ENCODE peak calls at places on chromosomes 16 and 17, in four cellular contexts. One of them, this sample, is unnamed.

GRCh38 chr17:28347261-28347891 is 10.0 kb downstream of the POLDIP2 start:
- DNase-seq in GM12878: no peak
- DNase-seq in A549: no peak
- DNase-seq in transverse colon: no peak
- DNase-seq in this sample: peak; percentile 66

GRCh38 chr16:600781-601180 is 10.9 kb downstream of the RAB40C start:
- DNase-seq in A549: no peak
- DNase-seq in transverse colon: no peak
- DNase-seq in GM12878: no peak
- DNase-seq in this sample: no peak

GRCh38 chr17:55747209-55747608 is 3.6 kb upstream of the PCTP start:
- DNase-seq in GM12878: no peak
- DNase-seq in A549: no peak
- DNase-seq in transverse colon: no peak
- DNase-seq in this sample: no peak

GRCh38 chr17:28185658-28186057 is 133.3 kb upstream of the TMEM97 start:
- DNase-seq in A549: no peak
- DNase-seq in GM12878: no peak
- DNase-seq in transverse colon: no peak
- DNase-seq in this sample: no peak

GRCh38 chr16:2751577-2752034 is 832 bp upstream of the SRRM2 start:
- DNase-seq in GM12878: no peak
- DNase-seq in transverse colon: peak; percentile 33
- DNase-seq in A549: peak; percentile 82
- DNase-seq in this sample: no peak

GRCh38 chr16:23570992-23571632 is 13.6 kb downstream of the UBFD1 start:
- DNase-seq in transverse colon: no peak
- DNase-seq in GM12878: no peak
- DNase-seq in A549: no peak
- DNase-seq in this sample: no peak

GRCh38 chr17:64296246-64296645 is 33.2 kb upstream of the TEX2 start:
- DNase-seq in GM12878: no peak
- DNase-seq in A549: no peak
- DNase-seq in transverse colon: no peak
- DNase-seq in this sample: no peak

GRCh38 chr16:72094266-72094610 is 591 bp downstream of the DHX38 start:
- DNase-seq in A549: no peak
- DNase-seq in GM12878: no peak
- DNase-seq in transverse colon: no peak
- DNase-seq in this sample: no peak

GRCh38 chr17:77125432-77125901 is 15.3 kb upstream of the SEC14L1 start:
- DNase-seq in transverse colon: no peak
- DNase-seq in GM12878: no peak
- DNase-seq in A549: peak; percentile 97
- DNase-seq in this sample: no peak

GRCh38 chr17:45171338-45172231 is 9.9 kb downstream of the HEXIM2 start:
- DNase-seq in A549: peak; percentile 84
- DNase-seq in transverse colon: peak; percentile 55
- DNase-seq in GM12878: no peak
- DNase-seq in this sample: no peak

GRCh38 chr17:917391-917811 is 62.2 kb downstream of the NXN start:
- DNase-seq in transverse colon: no peak
- DNase-seq in GM12878: no peak
- DNase-seq in A549: no peak
- DNase-seq in this sample: no peak

GRCh38 chr16:53711390-53711789 is 7.4 kb downstream of the FTO start:
- DNase-seq in A549: no peak
- DNase-seq in GM12878: no peak
- DNase-seq in transverse colon: no peak
- DNase-seq in this sample: no peak

GRCh38 chr16:84299734-84300440 is 5.2 kb downstream of the WFDC1 start:
- DNase-seq in GM12878: no peak
- DNase-seq in transverse colon: no peak
- DNase-seq in A549: no peak
- DNase-seq in this sample: no peak

GRCh38 chr16:27903046-27903655 is 160.4 kb downstream of the GSG1L start:
- DNase-seq in A549: no peak
- DNase-seq in GM12878: no peak
- DNase-seq in transverse colon: no peak
- DNase-seq in this sample: no peak

GRCh38 chr16:89130448-89130847 is 36.8 kb downstream of the ACSF3 start:
- DNase-seq in transverse colon: no peak
- DNase-seq in A549: no peak
- DNase-seq in GM12878: no peak
- DNase-seq in this sample: no peak

GRCh38 chr17:76925333-76925935 is 57.2 kb downstream of the MGAT5B start:
- DNase-seq in GM12878: no peak
- DNase-seq in A549: no peak
- DNase-seq in transverse colon: no peak
- DNase-seq in this sample: peak; percentile 84

GRCh38 chr17:13777003-13777402 is 175.3 kb upstream of the HS3ST3A1 start:
- DNase-seq in transverse colon: no peak
- DNase-seq in A549: no peak
- DNase-seq in GM12878: no peak
- DNase-seq in this sample: no peak

GRCh38 chr16:84356591-84357116 is 11.7 kb upstream of the ATP2C2 start:
- DNase-seq in transverse colon: peak; percentile 42
- DNase-seq in GM12878: no peak
- DNase-seq in A549: no peak
- DNase-seq in this sample: no peak

GRCh38 chr16:77273-77806 is 685 bp upstream of the MPG start:
- DNase-seq in transverse colon: peak; percentile 54
- DNase-seq in A549: peak; percentile 59
- DNase-seq in GM12878: no peak
- DNase-seq in this sample: peak; percentile 49

GRCh38 chr17:43456029-43456428 is 27.7 kb upstream of the DHX8 start:
- DNase-seq in GM12878: no peak
- DNase-seq in transverse colon: no peak
- DNase-seq in A549: no peak
- DNase-seq in this sample: no peak

GRCh38 chr17:73262676-73263642 is 1.3 kb upstream of the CPSF4L start:
- DNase-seq in GM12878: no peak
- DNase-seq in A549: no peak
- DNase-seq in transverse colon: no peak
- DNase-seq in this sample: no peak

GRCh38 chr16:77437859-77438258 is 3.0 kb upstream of the ADAMTS18 start:
- DNase-seq in transverse colon: no peak
- DNase-seq in A549: no peak
- DNase-seq in GM12878: no peak
- DNase-seq in this sample: no peak

GRCh38 chr16:1677339-1677738 is 740 bp upstream of the JPT2 start:
- DNase-seq in A549: no peak
- DNase-seq in GM12878: no peak
- DNase-seq in transverse colon: no peak
- DNase-seq in this sample: no peak

GRCh38 chr16:89700649-89701424 is 668 bp downstream of the SPATA2L start:
- DNase-seq in transverse colon: peak; percentile 77
- DNase-seq in A549: peak; percentile 60
- DNase-seq in GM12878: no peak
- DNase-seq in this sample: no peak

GRCh38 chr16:72946474-72947194 is 101.3 kb downstream of the ZFHX3 start:
- DNase-seq in GM12878: no peak
- DNase-seq in A549: no peak
- DNase-seq in transverse colon: no peak
- DNase-seq in this sample: peak; percentile 87

GRCh38 chr17:17151541-17151940 is 54.6 kb downstream of the PLD6 start:
- DNase-seq in A549: peak; percentile 51
- DNase-seq in transverse colon: no peak
- DNase-seq in GM12878: no peak
- DNase-seq in this sample: no peak

GRCh38 chr17:17151962-17152361 is 54.2 kb downstream of the PLD6 start:
- DNase-seq in transverse colon: peak; percentile 63
- DNase-seq in A549: peak; percentile 81
- DNase-seq in GM12878: no peak
- DNase-seq in this sample: peak; percentile 97

GRCh38 chr17:17149520-17150449 is 56.3 kb downstream of the PLD6 start:
- DNase-seq in A549: no peak
- DNase-seq in GM12878: no peak
- DNase-seq in transverse colon: no peak
- DNase-seq in this sample: no peak

GRCh38 chr17:17150450-17150804 is 55.7 kb downstream of the PLD6 start:
- DNase-seq in GM12878: peak; percentile 47
- DNase-seq in transverse colon: no peak
- DNase-seq in A549: no peak
- DNase-seq in this sample: no peak

DNA sequence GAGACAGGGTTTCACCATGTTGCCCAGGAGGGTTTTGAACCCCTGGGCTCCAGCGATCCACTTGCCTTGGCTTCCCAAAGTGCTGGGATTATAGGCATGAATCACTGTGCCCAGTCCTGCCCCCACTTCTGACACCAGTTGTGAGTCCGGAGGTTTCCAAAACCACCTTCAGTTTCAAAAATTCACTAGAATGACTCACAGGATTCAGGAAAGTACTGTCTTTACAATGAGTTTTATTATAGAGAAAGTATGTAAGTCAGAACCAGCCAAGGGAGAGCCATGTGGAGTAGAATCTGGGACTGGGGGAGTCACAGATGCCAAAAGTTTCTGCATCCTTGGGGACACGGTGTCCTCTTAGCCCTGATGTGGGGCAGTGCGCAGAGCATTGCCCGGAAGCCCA is 55.1 kb downstream of the PLD6 start:
- DNase-seq in GM12878: no peak
- DNase-seq in transverse colon: no peak
- DNase-seq in A549: peak; percentile 44
- DNase-seq in this sample: no peak
- TF ChIP-seq POLR2A in GM12878: no peak
- TF ChIP-seq POLR2A in transverse colon: no peak
- TF ChIP-seq POLR2A in A549: no peak
- TF ChIP-seq POLR2A in this sample: no peak

GRCh38 chr17:3533752-3534151 is 23.9 kb downstream of the TRPV3 start:
- DNase-seq in A549: no peak
- DNase-seq in transverse colon: no peak
- DNase-seq in GM12878: no peak
- DNase-seq in this sample: no peak

GRCh38 chr17:3534881-3535252 is 22.7 kb downstream of the TRPV3 start:
- DNase-seq in GM12878: no peak
- DNase-seq in A549: peak; percentile 54
- DNase-seq in transverse colon: no peak
- DNase-seq in this sample: no peak

GRCh38 chr17:3531266-3532101 is 26.1 kb downstream of the TRPV3 start:
- DNase-seq in A549: no peak
- DNase-seq in transverse colon: no peak
- DNase-seq in GM12878: no peak
- DNase-seq in this sample: peak; percentile 30

GRCh38 chr17:3532106-3532858 is 25.3 kb downstream of the TRPV3 start:
- DNase-seq in transverse colon: no peak
- DNase-seq in GM12878: no peak
- DNase-seq in A549: no peak
- DNase-seq in this sample: no peak

DNA sequence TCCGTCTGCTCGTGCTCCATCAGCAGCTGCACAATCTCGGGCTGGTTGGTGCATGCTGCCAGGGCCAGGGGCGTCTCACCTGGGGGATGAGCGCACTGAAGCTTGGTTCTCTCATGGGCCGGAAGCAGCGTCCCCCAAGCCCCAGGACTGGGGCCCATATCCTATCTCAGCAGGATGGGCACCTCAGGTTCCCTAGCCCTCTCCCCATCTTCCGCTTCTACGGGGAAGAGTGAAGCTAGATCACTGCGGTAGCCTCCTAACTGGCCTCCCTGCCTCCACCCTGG is 24.8 kb downstream of the TRPV3 start:
- DNase-seq in GM12878: no peak
- DNase-seq in A549: no peak
- DNase-seq in transverse colon: no peak
- DNase-seq in this sample: no peak
- TF ChIP-seq POLR2A in GM12878: no peak
- TF ChIP-seq POLR2A in A549: no peak
- TF ChIP-seq POLR2A in transverse colon: no peak
- TF ChIP-seq POLR2A in this sample: no peak

GRCh38 chr17:78409191-78409621 is 30.8 kb downstream of the PGS1 start:
- DNase-seq in GM12878: no peak
- DNase-seq in transverse colon: peak; percentile 91
- DNase-seq in A549: no peak
- DNase-seq in this sample: no peak

GRCh38 chr17:78412403-78412802 is 34.0 kb downstream of the PGS1 start:
- DNase-seq in transverse colon: no peak
- DNase-seq in GM12878: no peak
- DNase-seq in A549: peak; percentile 58
- DNase-seq in this sample: no peak

GRCh38 chr17:78408476-78409020 is 30.1 kb downstream of the PGS1 start:
- DNase-seq in transverse colon: peak; percentile 81
- DNase-seq in A549: no peak
- DNase-seq in GM12878: no peak
- DNase-seq in this sample: no peak

GRCh38 chr17:78414178-78415162 is 36.0 kb downstream of the PGS1 start:
- DNase-seq in transverse colon: no peak
- DNase-seq in A549: no peak
- DNase-seq in GM12878: no peak
- DNase-seq in this sample: no peak

DNA sequence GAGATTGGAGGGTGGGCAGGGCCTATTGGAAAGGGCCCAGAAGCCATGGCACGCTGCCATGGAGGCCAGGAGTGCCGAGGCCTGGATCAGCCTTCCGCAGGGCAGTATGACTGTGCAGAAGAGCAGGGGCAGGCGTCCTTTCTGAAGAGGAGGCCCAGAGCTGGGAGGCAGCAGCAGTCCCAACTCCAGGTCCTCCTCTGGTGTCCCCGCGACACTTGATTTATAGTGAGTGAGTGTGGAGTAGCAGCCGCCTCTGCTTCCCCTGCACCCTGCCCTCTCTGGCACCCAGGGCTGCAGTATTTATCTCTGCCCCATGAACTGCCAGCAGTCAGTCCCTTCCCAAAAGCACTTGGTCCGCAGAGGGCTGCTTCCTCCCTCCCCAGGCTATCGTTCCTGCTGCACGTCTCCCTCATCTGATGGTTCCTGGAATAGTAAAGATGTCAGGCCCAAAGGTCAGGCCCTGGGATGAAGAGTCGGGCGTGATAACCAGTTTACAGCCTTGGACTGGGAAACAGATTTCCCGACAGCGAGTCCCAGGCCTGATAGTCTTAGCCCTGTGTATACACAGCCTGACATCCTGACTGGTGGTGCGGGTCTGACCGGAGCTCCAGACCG is 32.9 kb downstream of the PGS1 start:
- DNase-seq in transverse colon: peak; percentile 70
- DNase-seq in A549: no peak
- DNase-seq in GM12878: no peak
- DNase-seq in this sample: peak; percentile 48
- TF ChIP-seq POLR2A in transverse colon: peak; percentile 31
- TF ChIP-seq POLR2A in A549: no peak
- TF ChIP-seq POLR2A in GM12878: no peak
- TF ChIP-seq POLR2A in this sample: no peak

GRCh38 chr16:66606000-66606751 is 1.7 kb downstream of the CMTM3 start:
- DNase-seq in A549: no peak
- DNase-seq in GM12878: no peak
- DNase-seq in transverse colon: no peak
- DNase-seq in this sample: no peak

GRCh38 chr16:66608241-66609138 is 4.0 kb downstream of the CMTM3 start:
- DNase-seq in A549: peak; percentile 94
- DNase-seq in transverse colon: peak; percentile 86
- DNase-seq in GM12878: no peak
- DNase-seq in this sample: peak; percentile 94

GRCh38 chr16:66603537-66604375 is 748 bp upstream of the CMTM3 start:
- DNase-seq in A549: peak; percentile 70
- DNase-seq in GM12878: no peak
- DNase-seq in transverse colon: peak; percentile 59
- DNase-seq in this sample: peak; percentile 68

GRCh38 chr16:66604376-66605176 is at the start of gene CMTM3:
- DNase-seq in transverse colon: peak; percentile 59
- DNase-seq in A549: peak; percentile 67
- DNase-seq in GM12878: no peak
- DNase-seq in this sample: peak; percentile 64

GRCh38 chr16:66605177-66605999 is 884 bp downstream of the CMTM3 start:
- DNase-seq in transverse colon: peak; percentile 40
- DNase-seq in GM12878: no peak
- DNase-seq in A549: peak; percentile 23
- DNase-seq in this sample: no peak
- TF ChIP-seq POLR2A in transverse colon: no peak
- TF ChIP-seq POLR2A in GM12878: no peak
- TF ChIP-seq POLR2A in A549: no peak
- TF ChIP-seq POLR2A in this sample: no peak

This sample was measured in adrenal gland.